ENCODE peak calls at places on chromosomes 4 and X, in six cellular contexts. One of them, this sample, is unnamed. For H3K27me3, the result is how much of the 10 kb centered on the place peaks cover.

GRCh38 chr4:20678382-20678781 is 21.9 kb upstream of the PACRGL start:
- DNase-seq in CD4-positive, CD25-positive, alpha-beta regulatory T cell: no peak
- DNase-seq in left lung: no peak
- DNase-seq in esophagus squamous epithelium: no peak
- DNase-seq in left ventricle myocardium inferior: no peak
- DNase-seq in tibial nerve: no peak
- DNase-seq in this sample: no peak

GRCh38 chr4:159105761-159106243 is 2.9 kb downstream of the RAPGEF2 start:
- DNase-seq in CD4-positive, CD25-positive, alpha-beta regulatory T cell: no peak
- DNase-seq in left lung: no peak
- DNase-seq in tibial nerve: no peak
- DNase-seq in esophagus squamous epithelium: no peak
- DNase-seq in left ventricle myocardium inferior: no peak
- DNase-seq in this sample: no peak

GRCh38 chr4:133045288-133045687 is 103.8 kb upstream of the PCDH10 start:
- DNase-seq in left ventricle myocardium inferior: no peak
- DNase-seq in tibial nerve: no peak
- DNase-seq in esophagus squamous epithelium: no peak
- DNase-seq in left lung: no peak
- DNase-seq in CD4-positive, CD25-positive, alpha-beta regulatory T cell: no peak
- DNase-seq in this sample: no peak

GRCh38 chr4:140930556-140930955 is 174.4 kb upstream of the TBC1D9 start:
- DNase-seq in left lung: no peak
- DNase-seq in esophagus squamous epithelium: no peak
- DNase-seq in left ventricle myocardium inferior: no peak
- DNase-seq in CD4-positive, CD25-positive, alpha-beta regulatory T cell: no peak
- DNase-seq in tibial nerve: no peak
- DNase-seq in this sample: no peak

GRCh38 chrX:153459976-153460375 is 10.4 kb downstream of the HAUS7 start:
- DNase-seq in CD4-positive, CD25-positive, alpha-beta regulatory T cell: no peak
- DNase-seq in left lung: no peak
- DNase-seq in tibial nerve: no peak
- DNase-seq in left ventricle myocardium inferior: no peak
- DNase-seq in esophagus squamous epithelium: no peak
- DNase-seq in this sample: no peak

GRCh38 chr4:150302553-150302952 is 224.3 kb downstream of the DCLK2 start:
- DNase-seq in left lung: no peak
- DNase-seq in CD4-positive, CD25-positive, alpha-beta regulatory T cell: no peak
- DNase-seq in tibial nerve: no peak
- DNase-seq in esophagus squamous epithelium: no peak
- DNase-seq in left ventricle myocardium inferior: no peak
- DNase-seq in this sample: no peak

GRCh38 chr4:184396001-184396400 is 78.3 kb downstream of the IRF2 start:
- DNase-seq in left lung: no peak
- DNase-seq in CD4-positive, CD25-positive, alpha-beta regulatory T cell: no peak
- DNase-seq in tibial nerve: no peak
- DNase-seq in esophagus squamous epithelium: no peak
- DNase-seq in left ventricle myocardium inferior: no peak
- DNase-seq in this sample: no peak

GRCh38 chr4:75549019-75549418 is 6.8 kb upstream of the ODAPH start:
- DNase-seq in esophagus squamous epithelium: no peak
- DNase-seq in left lung: no peak
- DNase-seq in tibial nerve: no peak
- DNase-seq in CD4-positive, CD25-positive, alpha-beta regulatory T cell: no peak
- DNase-seq in left ventricle myocardium inferior: no peak
- DNase-seq in this sample: no peak

GRCh38 chrX:125319646-125320521 is at the start of gene TEX13C:
- DNase-seq in tibial nerve: no peak
- DNase-seq in left lung: no peak
- DNase-seq in left ventricle myocardium inferior: no peak
- DNase-seq in esophagus squamous epithelium: no peak
- DNase-seq in CD4-positive, CD25-positive, alpha-beta regulatory T cell: no peak
- DNase-seq in this sample: no peak

GRCh38 chrX:132481449-132481848 is 7.4 kb downstream of the MBNL3 start:
- DNase-seq in CD4-positive, CD25-positive, alpha-beta regulatory T cell: no peak
- DNase-seq in esophagus squamous epithelium: no peak
- DNase-seq in tibial nerve: no peak
- DNase-seq in left ventricle myocardium inferior: no peak
- DNase-seq in left lung: no peak
- DNase-seq in this sample: no peak

GRCh38 chr4:116099596-116099995 is 985.8 kb downstream of the TRAM1L1 start:
- DNase-seq in tibial nerve: no peak
- DNase-seq in left ventricle myocardium inferior: no peak
- DNase-seq in esophagus squamous epithelium: no peak
- DNase-seq in CD4-positive, CD25-positive, alpha-beta regulatory T cell: no peak
- DNase-seq in left lung: no peak
- DNase-seq in this sample: no peak

GRCh38 chr4:98232202-98232601 is 29.0 kb upstream of the RAP1GDS1 start:
- DNase-seq in esophagus squamous epithelium: no peak
- DNase-seq in CD4-positive, CD25-positive, alpha-beta regulatory T cell: no peak
- DNase-seq in left lung: no peak
- DNase-seq in left ventricle myocardium inferior: no peak
- DNase-seq in tibial nerve: no peak
- DNase-seq in this sample: no peak

GRCh38 chrX:23828894-23829293 is 45.9 kb downstream of the SAT1 start:
- DNase-seq in tibial nerve: no peak
- DNase-seq in esophagus squamous epithelium: no peak
- DNase-seq in left lung: no peak
- DNase-seq in left ventricle myocardium inferior: no peak
- DNase-seq in CD4-positive, CD25-positive, alpha-beta regulatory T cell: no peak
- DNase-seq in this sample: no peak

DNA sequence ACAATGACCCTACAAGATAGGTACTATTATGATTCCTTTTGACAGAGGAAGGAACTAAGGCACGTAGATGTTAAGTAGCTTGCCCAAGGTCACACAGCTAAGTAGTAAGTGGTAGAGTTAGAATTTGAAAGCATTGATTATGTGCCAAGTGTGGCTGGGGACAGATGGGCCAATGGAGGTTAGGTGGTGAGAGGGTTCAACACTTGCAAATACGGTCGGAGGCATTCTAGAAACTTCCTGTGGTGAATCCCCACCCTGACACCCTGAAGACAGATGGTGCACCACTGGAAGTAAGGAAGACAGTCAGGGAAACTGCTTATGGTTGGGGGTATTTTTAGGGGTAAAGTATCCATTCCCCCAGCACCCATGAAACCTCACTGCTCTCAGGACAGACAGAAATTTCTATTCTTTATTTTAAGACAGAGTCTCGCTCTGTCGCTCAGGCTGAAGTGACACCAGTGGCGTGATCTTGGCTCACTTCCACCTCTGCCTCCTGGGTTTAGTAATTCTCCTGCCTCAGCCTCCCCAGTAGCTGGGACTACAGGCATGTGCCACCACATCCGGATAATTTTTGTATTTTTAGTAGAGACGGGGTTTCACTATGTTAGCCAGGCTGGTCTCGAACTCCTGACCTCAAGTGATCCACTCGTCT is 142.5 kb downstream of the RASL11B start:
- DNase-seq in tibial nerve: no peak
- DNase-seq in CD4-positive, CD25-positive, alpha-beta regulatory T cell: no peak
- DNase-seq in left lung: no peak
- DNase-seq in esophagus squamous epithelium: no peak
- DNase-seq in left ventricle myocardium inferior: no peak
- DNase-seq in this sample: no peak
- H3K27ac ChIP-seq in tibial nerve: no peak
- H3K27ac ChIP-seq in CD4-positive, CD25-positive, alpha-beta regulatory T cell: no peak
- H3K27ac ChIP-seq in left lung: no peak
- H3K27ac ChIP-seq in esophagus squamous epithelium: no peak
- H3K27ac ChIP-seq in left ventricle myocardium inferior: no peak
- H3K27ac ChIP-seq in this sample: no peak

DNA sequence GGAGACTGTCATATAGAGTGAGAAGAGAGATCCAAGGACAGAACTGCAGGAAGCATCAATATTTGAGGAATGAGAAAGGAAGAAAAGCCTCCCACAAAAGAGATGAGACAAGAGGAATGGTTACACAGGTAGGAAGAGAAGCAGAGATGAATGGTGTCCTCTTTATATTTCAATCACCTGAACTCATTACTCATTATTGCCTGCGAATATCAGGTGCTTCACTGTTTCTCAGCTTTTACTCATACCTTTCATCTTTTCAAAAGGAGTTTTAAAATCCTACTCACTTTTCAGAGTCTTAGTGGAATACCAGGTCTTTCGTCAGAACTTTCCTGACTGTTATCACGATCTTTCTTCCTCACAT is 14.9 kb upstream of the SEC24D start:
- DNase-seq in left ventricle myocardium inferior: no peak
- DNase-seq in left lung: no peak
- DNase-seq in esophagus squamous epithelium: no peak
- DNase-seq in CD4-positive, CD25-positive, alpha-beta regulatory T cell: no peak
- DNase-seq in tibial nerve: no peak
- DNase-seq in this sample: no peak
- H3K4me3 ChIP-seq in left ventricle myocardium inferior: peak
- H3K4me3 ChIP-seq in left lung: peak
- H3K4me3 ChIP-seq in esophagus squamous epithelium: peak
- H3K4me3 ChIP-seq in CD4-positive, CD25-positive, alpha-beta regulatory T cell: peak
- H3K4me3 ChIP-seq in tibial nerve: peak
- H3K4me3 ChIP-seq in this sample: peak

GRCh38 chrX:42992199-42992943 is 214.4 kb upstream of the PPP1R2C start:
- DNase-seq in left lung: no peak
- DNase-seq in esophagus squamous epithelium: no peak
- DNase-seq in tibial nerve: no peak
- DNase-seq in left ventricle myocardium inferior: no peak
- DNase-seq in CD4-positive, CD25-positive, alpha-beta regulatory T cell: no peak
- DNase-seq in this sample: no peak

DNA sequence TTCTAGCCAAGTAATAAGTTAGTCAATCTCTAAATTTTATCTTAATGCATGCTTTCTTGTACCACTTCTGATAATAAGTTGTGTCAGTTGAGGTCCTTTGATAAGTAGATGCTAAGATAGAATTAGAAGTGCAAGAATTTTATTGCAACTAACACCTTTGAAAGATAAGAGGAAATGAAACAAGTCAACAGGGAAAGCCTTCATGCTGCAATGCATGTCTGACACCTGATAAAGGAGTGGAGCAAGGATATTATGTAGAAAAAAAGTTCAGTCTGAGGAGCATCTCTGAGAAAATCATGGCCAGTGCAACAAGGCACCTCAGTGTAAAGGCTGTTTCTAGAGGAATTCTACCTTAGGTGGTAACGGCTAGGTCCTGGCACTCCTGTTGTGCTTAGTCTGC is 210.7 kb upstream of the PPP1R2C start:
- DNase-seq in CD4-positive, CD25-positive, alpha-beta regulatory T cell: no peak
- DNase-seq in left ventricle myocardium inferior: no peak
- DNase-seq in left lung: no peak
- DNase-seq in esophagus squamous epithelium: no peak
- DNase-seq in tibial nerve: no peak
- DNase-seq in this sample: no peak
- H3K27me3 ChIP-seq in CD4-positive, CD25-positive, alpha-beta regulatory T cell: under half
- H3K27me3 ChIP-seq in left ventricle myocardium inferior: under half
- H3K27me3 ChIP-seq in left lung: under half
- H3K27me3 ChIP-seq in esophagus squamous epithelium: under half
- H3K27me3 ChIP-seq in tibial nerve: under half
- H3K27me3 ChIP-seq in this sample: under half

GRCh38 chr4:41256740-41257256 is at the start of gene UCHL1:
- DNase-seq in left lung: peak
- DNase-seq in CD4-positive, CD25-positive, alpha-beta regulatory T cell: no peak
- DNase-seq in tibial nerve: no peak
- DNase-seq in left ventricle myocardium inferior: peak
- DNase-seq in esophagus squamous epithelium: no peak
- DNase-seq in this sample: no peak

GRCh38 chr4:41257901-41258300 is 1.2 kb downstream of the UCHL1 start:
- DNase-seq in left ventricle myocardium inferior: no peak
- DNase-seq in left lung: no peak
- DNase-seq in tibial nerve: no peak
- DNase-seq in CD4-positive, CD25-positive, alpha-beta regulatory T cell: no peak
- DNase-seq in esophagus squamous epithelium: no peak
- DNase-seq in this sample: no peak

GRCh38 chr4:41256131-41256739 is 493 bp upstream of the UCHL1 start:
- DNase-seq in tibial nerve: no peak
- DNase-seq in left lung: no peak
- DNase-seq in esophagus squamous epithelium: no peak
- DNase-seq in left ventricle myocardium inferior: no peak
- DNase-seq in CD4-positive, CD25-positive, alpha-beta regulatory T cell: no peak
- DNase-seq in this sample: no peak

GRCh38 chr4:41258783-41259182 is 2.1 kb downstream of the UCHL1 start:
- DNase-seq in left lung: no peak
- DNase-seq in CD4-positive, CD25-positive, alpha-beta regulatory T cell: no peak
- DNase-seq in left ventricle myocardium inferior: no peak
- DNase-seq in esophagus squamous epithelium: no peak
- DNase-seq in tibial nerve: no peak
- DNase-seq in this sample: no peak

GRCh38 chr4:41257257-41257900 is 651 bp downstream of the UCHL1 start:
- DNase-seq in esophagus squamous epithelium: no peak
- DNase-seq in CD4-positive, CD25-positive, alpha-beta regulatory T cell: no peak
- DNase-seq in left lung: peak
- DNase-seq in tibial nerve: no peak
- DNase-seq in left ventricle myocardium inferior: peak
- DNase-seq in this sample: peak
- H3K27ac ChIP-seq in esophagus squamous epithelium: no peak
- H3K27ac ChIP-seq in CD4-positive, CD25-positive, alpha-beta regulatory T cell: no peak
- H3K27ac ChIP-seq in left lung: no peak
- H3K27ac ChIP-seq in tibial nerve: peak
- H3K27ac ChIP-seq in left ventricle myocardium inferior: no peak
- H3K27ac ChIP-seq in this sample: no peak

This sample was measured in upper lobe of right lung.